ENCODE peak calls at places on chromosomes 12 and 14, in seven cellular contexts. T is breast epithelium, K is Peyer's patch, V is A549, X is GM12878, Z is adrenal gland, Q is heart left ventricle. P is an unnamed sample.

GRCh38 chr12:124519741-124520140 is 47.7 kb downstream of the NCOR2 start:
- DNase-seq in T (no peak), K (no peak), V (no peak), X (no peak), Z (peak; percentile 46), Q (peak; percentile 70), P (no peak)

GRCh38 chr14:67485501-67486095 is 2.9 kb downstream of the TMEM229B start:
- DNase-seq in T (no peak), K (no peak), V (no peak), X (no peak), Z (peak; percentile 44), Q (no peak), P (no peak)

GRCh38 chr14:105532111-105532623 is 5.8 kb downstream of the TMEM121 start:
- DNase-seq in T (no peak), K (no peak), V (no peak), X (no peak), Z (no peak), Q (no peak), P (no peak)

GRCh38 chr14:75794615-75795038 is 133.6 kb downstream of the TTLL5 start:
- DNase-seq in T (no peak), K (no peak), V (no peak), X (no peak), Z (no peak), Q (no peak), P (no peak)

GRCh38 chr12:103665971-103666370 is 78.9 kb downstream of the STAB2 start:
- DNase-seq in T (no peak), K (no peak), V (no peak), X (no peak), Z (no peak), Q (no peak), P (no peak)

GRCh38 chr12:109612975-109613502 is 39.4 kb downstream of the MVK start:
- DNase-seq in T (no peak), K (no peak), V (peak; percentile 30), X (no peak), Z (no peak), Q (no peak), P (no peak)

GRCh38 chr14:44463386-44464004 is 43.6 kb downstream of the FSCB start:
- DNase-seq in T (no peak), K (no peak), V (no peak), X (no peak), Z (no peak), Q (no peak), P (no peak)

GRCh38 chr12:75837700-75838099 is 193.9 kb downstream of the PHLDA1 start:
- DNase-seq in T (no peak), K (no peak), V (no peak), X (no peak), Z (peak; percentile 34), Q (no peak), P (no peak)

GRCh38 chr12:15116073-15116472 is 105.1 kb downstream of the RERG start:
- DNase-seq in T (no peak), K (no peak), V (no peak), X (no peak), Z (peak; percentile 24), Q (no peak), P (no peak)

GRCh38 chr12:25384038-25384953 is 133.6 kb upstream of the KRAS start:
- DNase-seq in T (no peak), K (peak; percentile 58), V (no peak), X (no peak), Z (no peak), Q (no peak), P (no peak)

GRCh38 chr12:55847033-55847432 is 4.3 kb upstream of the MMP19 start:
- DNase-seq in T (no peak), K (no peak), V (no peak), X (no peak), Z (peak; percentile 32), Q (no peak), P (no peak)

GRCh38 chr12:50922820-50923219 is 29.5 kb upstream of the HIGD1C start:
- DNase-seq in T (no peak), K (no peak), V (no peak), X (no peak), Z (no peak), Q (no peak), P (no peak)

GRCh38 chr14:29724991-29725390 is 202.7 kb downstream of the PRKD1 start:
- DNase-seq in T (no peak), K (no peak), V (no peak), X (no peak), Z (peak; percentile 34), Q (no peak), P (no peak)

GRCh38 chr12:38906482-38907170 is 1.2 kb upstream of the CPNE8 start:
- DNase-seq in T (peak; percentile 79), K (peak; percentile 86), V (peak; percentile 78), X (peak; percentile 56), Z (peak; percentile 90), Q (peak; percentile 91), P (peak; percentile 81)

GRCh38 chr12:11446372-11446771 is 51.0 kb upstream of the PRB2 start:
- DNase-seq in T (no peak), K (no peak), V (no peak), X (no peak), Z (no peak), Q (no peak), P (no peak)

GRCh38 chr12:90953956-90954421 is 987 bp downstream of the CCER1 start:
- DNase-seq in T (no peak), K (no peak), V (no peak), X (no peak), Z (no peak), Q (no peak), P (no peak)

GRCh38 chr12:1808798-1809480 is 11.4 kb upstream of the LRTM2 start:
- DNase-seq in T (no peak), K (no peak), V (no peak), X (no peak), Z (no peak), Q (peak; percentile 33), P (no peak)

GRCh38 chr12:3326850-3327780 is 163.9 kb upstream of the PRMT8 start:
- DNase-seq in T (no peak), K (no peak), V (no peak), X (no peak), Z (no peak), Q (peak; percentile 27), P (no peak)

GRCh38 chr14:88866305-88866704 is 41.9 kb downstream of the TTC8 start:
- DNase-seq in T (no peak), K (no peak), V (no peak), X (no peak), Z (no peak), Q (no peak), P (no peak)

GRCh38 chr12:54388214-54389138 is 3.9 kb upstream of the ZNF385A start:
- DNase-seq in T (no peak), K (no peak), V (no peak), X (no peak), Z (no peak), Q (no peak), P (no peak)

GRCh38 chr12:41521872-41522379 is 333.8 kb downstream of the PDZRN4 start:
- DNase-seq in T (no peak), K (no peak), V (no peak), X (peak; percentile 3), Z (no peak), Q (no peak), P (no peak)

GRCh38 chr14:104384776-104385071 is 194.8 kb upstream of the C14orf180 start:
- DNase-seq in T (no peak), K (peak; percentile 18), V (no peak), X (no peak), Z (no peak), Q (peak; percentile 33), P (no peak)

GRCh38 chr12:27554421-27555186 is 30.6 kb downstream of the PPFIBP1 start:
- DNase-seq in T (no peak), K (no peak), V (no peak), X (no peak), Z (peak; percentile 85), Q (peak; percentile 73), P (peak; percentile 53)

GRCh38 chr14:99234982-99235491 is 37.0 kb downstream of the BCL11B start:
- DNase-seq in T (no peak), K (no peak), V (no peak), X (no peak), Z (no peak), Q (no peak), P (no peak)

GRCh38 chr12:95096852-95097251 is 23.4 kb upstream of the NR2C1 start:
- DNase-seq in T (no peak), K (no peak), V (no peak), X (no peak), Z (no peak), Q (no peak), P (peak; percentile 57)

GRCh38 chr12:12718853-12719252 is 1.7 kb downstream of the CDKN1B start:
- DNase-seq in T (no peak), K (no peak), V (no peak), X (no peak), Z (no peak), Q (no peak), P (no peak)

GRCh38 chr12:5329118-5329517 is 102.8 kb upstream of the NTF3 start:
- DNase-seq in T (no peak), K (no peak), V (no peak), X (no peak), Z (no peak), Q (no peak), P (no peak)

DNA sequence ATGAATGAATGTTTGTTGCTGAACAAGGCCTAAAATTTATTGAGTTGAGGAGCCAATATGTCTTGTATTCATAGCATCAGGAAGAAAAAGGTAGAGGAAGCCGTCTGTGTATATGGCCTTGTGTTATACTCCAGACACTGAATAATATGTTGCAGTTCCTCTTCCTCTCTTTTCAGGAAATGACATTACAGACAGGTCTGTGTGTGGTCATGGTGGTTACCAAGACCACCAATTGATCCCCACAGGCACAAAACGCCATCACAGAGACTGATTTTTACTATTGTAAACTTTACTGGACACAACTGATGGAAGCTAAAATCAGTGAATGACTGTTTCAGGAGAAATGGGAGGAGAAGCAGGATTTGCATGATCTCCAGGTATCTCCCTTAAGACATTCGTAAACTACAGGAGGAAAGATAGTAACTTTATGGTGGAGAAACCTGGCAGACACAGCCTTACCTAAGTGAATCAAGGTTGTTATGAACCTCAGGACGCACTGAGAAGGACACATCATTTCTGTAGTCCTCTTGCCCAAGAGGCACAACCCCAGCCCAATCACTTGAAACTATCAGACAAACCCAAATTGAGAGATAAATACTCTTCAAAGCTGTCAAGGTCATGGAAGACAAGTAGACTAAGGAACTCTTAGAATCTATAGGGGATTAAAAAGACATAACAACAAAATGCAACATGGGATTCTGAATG is 334.1 kb upstream of the RGS6 start:
- DNase-seq in T (no peak), K (no peak), V (no peak), X (no peak), Z (no peak), Q (no peak), P (no peak)
- TF ChIP-seq POLR2A in T (no peak), K (no peak), V (no peak), X (no peak), Z (no peak), Q (no peak), P (no peak)

GRCh38 chr12:115108129-115109100 is 424.4 kb upstream of the TBX3 start:
- DNase-seq in T (no peak), K (no peak), V (no peak), X (no peak), Z (no peak), Q (no peak), P (no peak)
- TF ChIP-seq CTCF in T (no peak), K (no peak), V (no peak), X (no peak), Z (no peak), Q (no peak), P (no peak)

GRCh38 chr14:56117765-56118610 is at the start of gene PELI2:
- DNase-seq in T (peak; percentile 69), K (peak; percentile 83), V (peak; percentile 33), X (no peak), Z (peak; percentile 79), Q (peak; percentile 91), P (peak; percentile 52)
- TF ChIP-seq POLR2A in T (no peak), K (peak; percentile 49), V (peak; percentile 31), X (peak; percentile 61), Z (peak; percentile 67), Q (no peak), P (peak; percentile 38)

GRCh38 chr12:121132601-121133481 is at the start of gene P2RX7:
- DNase-seq in T (peak; percentile 68), K (peak; percentile 82), V (peak; percentile 59), X (peak; percentile 40), Z (peak; percentile 91), Q (peak; percentile 88), P (peak; percentile 64)
- TF ChIP-seq CTCF in T (no peak), K (peak; percentile 20), V (no peak), X (no peak), Z (no peak), Q (no peak), P (no peak)